ENCODE peak calls at places on chromosomes 13 and 19, in six cellular contexts. O, N, W, H, L and B are unnamed samples.

GRCh38 chr13:40781717-40782116 is 7.7 kb upstream of the SLC25A15 start:
- DNase-seq in L (no peak), O (no peak), W (no peak), H (no peak), N (no peak), B (no peak)

GRCh38 chr19:50361290-50362029 is 4.0 kb downstream of the NAPSA start:
- DNase-seq in O (no peak), N (no peak), W (peak), H (no peak), L (no peak), B (no peak)

GRCh38 chr19:2770055-2771013 is 12.7 kb downstream of the SGTA start:
- DNase-seq in W (no peak), L (no peak), H (no peak), O (peak), N (no peak), B (no peak)

GRCh38 chr19:10562609-10563008 is 3.2 kb downstream of the KRI1 start:
- DNase-seq in N (no peak), O (no peak), L (no peak), H (no peak), W (no peak), B (no peak)

GRCh38 chr13:73729046-73729445 is 405.2 kb downstream of the KLF12 start:
- DNase-seq in H (no peak), L (no peak), O (no peak), W (no peak), N (no peak), B (no peak)

GRCh38 chr13:62250501-62251175 is 835.0 kb upstream of the PCDH20 start:
- DNase-seq in L (no peak), O (peak), N (no peak), H (no peak), W (no peak), B (no peak)

GRCh38 chr19:55581145-55581827 is 638 bp upstream of the ZNF579 start:
- DNase-seq in O (no peak), L (no peak), H (no peak), W (peak), N (no peak), B (no peak)

GRCh38 chr19:13842294-13843103 is 34.4 kb upstream of the NANOS3 start:
- DNase-seq in W (peak), N (no peak), H (peak), O (peak), L (peak), B (peak)

GRCh38 chr13:43005460-43006236 is 13.6 kb upstream of the EPSTI1 start:
- DNase-seq in O (peak), N (no peak), H (peak), W (no peak), L (no peak), B (no peak)

GRCh38 chr13:98549006-98549727 is 27.7 kb downstream of the STK24 start:
- DNase-seq in O (peak), L (peak), H (peak), W (no peak), N (no peak), B (no peak)

GRCh38 chr13:80341771-80342271 is 895 bp upstream of the SPRY2 start:
- DNase-seq in L (peak), O (peak), N (no peak), H (peak), W (peak), B (peak)

GRCh38 chr13:52361225-52361624 is 44.7 kb downstream of the THSD1 start:
- DNase-seq in L (no peak), N (no peak), H (no peak), O (no peak), W (no peak), B (no peak)

GRCh38 chr13:51257187-51257586 is 35.0 kb downstream of the FAM124A start:
- DNase-seq in H (no peak), W (no peak), L (no peak), O (no peak), N (no peak), B (no peak)

GRCh38 chr13:70613295-70613694 is 505.0 kb upstream of the KLHL1 start:
- DNase-seq in W (no peak), L (no peak), N (no peak), O (peak), H (peak), B (no peak)

GRCh38 chr13:38804536-38804935 is 117.7 kb downstream of the FREM2 start:
- DNase-seq in L (no peak), O (peak), W (no peak), H (peak), N (no peak), B (no peak)

GRCh38 chr13:30607908-30608307 is 9.8 kb upstream of the USPL1 start:
- DNase-seq in W (no peak), L (no peak), H (no peak), O (no peak), N (no peak), B (no peak)

GRCh38 chr13:106143392-106143791 is 392.1 kb downstream of the EFNB2 start:
- DNase-seq in L (no peak), H (peak), W (no peak), O (peak), N (no peak), B (no peak)

GRCh38 chr13:53060840-53061485 is 32.4 kb downstream of the OLFM4 start:
- DNase-seq in N (no peak), O (no peak), W (no peak), L (no peak), H (no peak), B (no peak)

GRCh38 chr19:30385174-30385573 is 13.0 kb downstream of the ZNF536 start:
- DNase-seq in W (no peak), H (no peak), L (no peak), O (no peak), N (peak), B (no peak)

GRCh38 chr13:99448586-99448985 is 52.7 kb upstream of the TM9SF2 start:
- DNase-seq in H (no peak), O (no peak), L (no peak), W (no peak), N (no peak), B (no peak)

GRCh38 chr13:98363326-98363725 is 186.3 kb upstream of the RNF113B start:
- DNase-seq in L (no peak), W (no peak), H (no peak), O (no peak), N (no peak), B (peak)

GRCh38 chr13:40152904-40153303 is 497.4 kb downstream of the COG6 start:
- DNase-seq in O (no peak), L (no peak), N (no peak), W (no peak), H (no peak), B (no peak)

GRCh38 chr19:48739400-48739825 is 997 bp downstream of the RASIP1 start:
- DNase-seq in O (no peak), L (no peak), W (no peak), N (no peak), H (no peak), B (no peak)

GRCh38 chr13:31790992-31791391 is 51.7 kb downstream of the RXFP2 start:
- DNase-seq in L (no peak), W (no peak), N (no peak), O (no peak), H (no peak), B (no peak)

GRCh38 chr19:53076984-53077383 is 26.2 kb downstream of the ZNF160 start:
- DNase-seq in W (peak), N (no peak), O (peak), H (peak), L (no peak), B (no peak)

GRCh38 chr19:38429055-38429810 is 3.2 kb upstream of the RASGRP4 start:
- DNase-seq in O (no peak), L (no peak), W (no peak), N (no peak), H (no peak), B (no peak)

GRCh38 chr13:40613192-40613818 is 53.1 kb downstream of the FOXO1 start:
- DNase-seq in N (no peak), H (no peak), O (no peak), L (no peak), W (no peak), B (no peak)

GRCh38 chr19:51023946-51024345 is 2.5 kb downstream of the KLK11 start:
- DNase-seq in O (no peak), H (no peak), W (no peak), L (no peak), N (no peak), B (no peak)

GRCh38 chr13:20991741-20992520 is 69.5 kb downstream of the LATS2 start:
- DNase-seq in L (no peak), H (no peak), W (no peak), O (no peak), N (peak), B (no peak)